ENCODE peak calls at places on chromosomes 7 and 10, in six cellular contexts. T is testis, E is uterus, H is ovary, P is heart left ventricle, S is GM12892. A is an unnamed sample.

GRCh38 chr7:121002755-121003114 is 14.2 kb downstream of the CPED1 start:
- DNase-seq in T (no peak), E (no peak), H (no peak), S (no peak), P (no peak), A (no peak)

GRCh38 chr10:6621536-6621935 is 41.5 kb upstream of the PRKCQ start:
- DNase-seq in H (no peak), P (no peak), E (no peak), T (no peak), S (no peak), A (no peak)

GRCh38 chr7:47402941-47403340 is 179.0 kb downstream of the TNS3 start:
- DNase-seq in T (no peak), H (peak), S (no peak), E (peak), P (no peak), A (no peak)

GRCh38 chr10:20922033-20922432 is 24.9 kb upstream of the NEBL start:
- DNase-seq in P (no peak), H (no peak), T (no peak), S (no peak), E (no peak), A (no peak)

GRCh38 chr10:81564143-81564542 is 310.9 kb upstream of the NRG3 start:
- DNase-seq in S (no peak), H (no peak), T (no peak), P (no peak), E (no peak), A (no peak)

GRCh38 chr7:116089293-116089692 is 58.7 kb upstream of the TFEC start:
- DNase-seq in T (no peak), P (no peak), H (no peak), E (no peak), S (no peak), A (no peak)

GRCh38 chr10:62459500-62459899 is 85.3 kb downstream of the ZNF365 start:
- DNase-seq in S (no peak), E (no peak), H (no peak), P (no peak), T (no peak), A (no peak)

GRCh38 chr10:130807096-130807495 is 504.4 kb downstream of the TCERG1L start:
- DNase-seq in E (no peak), P (no peak), T (no peak), H (no peak), S (no peak), A (no peak)

GRCh38 chr7:76514926-76515325 is 4.6 kb downstream of the UPK3B start:
- DNase-seq in T (peak), P (no peak), H (no peak), E (no peak), S (no peak), A (no peak)

GRCh38 chr7:22372863-22373262 is 15.9 kb upstream of the RAPGEF5 start:
- DNase-seq in T (peak), P (no peak), S (no peak), H (no peak), E (no peak), A (no peak)

GRCh38 chr7:83976302-83976701 is 218.3 kb downstream of the SEMA3A start:
- DNase-seq in S (no peak), E (no peak), T (no peak), P (no peak), H (no peak), A (no peak)

GRCh38 chr10:17179002-17179401 is 22.5 kb downstream of the TRDMT1 start:
- DNase-seq in T (no peak), P (no peak), S (no peak), E (no peak), H (no peak), A (no peak)

GRCh38 chr7:100444311-100445278 is 8.3 kb upstream of the PPP1R35 start:
- DNase-seq in P (no peak), S (no peak), T (no peak), E (no peak), H (no peak), A (no peak)

GRCh38 chr10:119667562-119668328 is 16.6 kb downstream of the BAG3 start:
- DNase-seq in T (peak), H (peak), E (peak), S (no peak), P (peak), A (peak)

GRCh38 chr7:47611045-47611511 is 29.2 kb upstream of the TNS3 start:
- DNase-seq in T (no peak), E (no peak), H (no peak), P (no peak), S (no peak), A (no peak)

GRCh38 chr7:97187067-97187466 is 69.6 kb downstream of the SDHAF3 start:
- DNase-seq in P (no peak), T (no peak), S (no peak), H (no peak), E (no peak), A (no peak)

GRCh38 chr7:104179178-104179577 is 28.6 kb downstream of the ORC5 start:
- DNase-seq in E (no peak), P (no peak), T (no peak), S (no peak), H (no peak), A (no peak)

GRCh38 chr7:116632349-116632748 is 39.6 kb upstream of the MET start:
- DNase-seq in H (no peak), E (no peak), T (no peak), P (no peak), S (no peak), A (no peak)

GRCh38 chr10:90718185-90718584 is 139.7 kb downstream of the HTR7 start:
- DNase-seq in T (no peak), S (no peak), H (no peak), P (no peak), E (no peak), A (no peak)

GRCh38 chr7:46202379-46202778 is 281.3 kb upstream of the IGFBP3 start:
- DNase-seq in S (no peak), P (no peak), E (no peak), T (no peak), H (no peak), A (no peak)

GRCh38 chr7:43234968-43235367 is 122.5 kb downstream of the HECW1 start:
- DNase-seq in T (no peak), P (no peak), S (no peak), E (no peak), H (no peak), A (no peak)

GRCh38 chr7:142535123-142535779 is 214.0 kb upstream of the PRSS1 start:
- DNase-seq in P (no peak), S (no peak), T (peak), E (no peak), H (no peak), A (no peak)

GRCh38 chr7:65746398-65746669 is 126.5 kb upstream of the VKORC1L1 start:
- DNase-seq in H (no peak), T (no peak), E (no peak), S (no peak), P (no peak), A (no peak)

GRCh38 chr10:42880255-42880620 is 97.6 kb downstream of the BMS1 start:
- DNase-seq in S (no peak), E (no peak), T (no peak), P (peak), H (no peak), A (no peak)

GRCh38 chr10:8113616-8114015 is 59.1 kb downstream of the GATA3 start:
- DNase-seq in E (no peak), P (no peak), H (no peak), S (no peak), T (no peak), A (no peak)

GRCh38 chr7:158815471-158816128 is 13.7 kb downstream of the ESYT2 start:
- DNase-seq in P (no peak), S (no peak), T (no peak), H (no peak), E (no peak), A (no peak)

GRCh38 chr7:52917982-52918578 is 117.4 kb upstream of the POM121L12 start:
- DNase-seq in S (no peak), H (no peak), E (no peak), T (peak), P (no peak), A (no peak)

GRCh38 chr7:114650491-114650890 is 235.9 kb downstream of the FOXP2 start:
- DNase-seq in P (no peak), H (no peak), S (no peak), T (no peak), E (no peak), A (no peak)

GRCh38 chr10:97229322-97229721 is 43.6 kb upstream of the SLIT1 start:
- DNase-seq in E (no peak), T (no peak), P (no peak), H (no peak), S (no peak), A (no peak)

GRCh38 chr10:61842755-61843497 is 58.6 kb upstream of the ARID5B start:
- DNase-seq in S (no peak), H (no peak), E (no peak), T (peak), P (no peak), A (no peak)

GRCh38 chr7:102211590-102212550 is 74.8 kb upstream of the SH2B2 start:
- DNase-seq in P (no peak), T (no peak), E (no peak), S (peak), H (no peak), A (no peak)

GRCh38 chr7:151060416-151061234 is 1.2 kb downstream of the SLC4A2 start:
- DNase-seq in S (no peak), H (peak), T (peak), P (no peak), E (peak), A (no peak)

GRCh38 chr7:66173856-66174255 is 31.3 kb upstream of the TPST1 start:
- DNase-seq in S (no peak), H (no peak), E (no peak), P (no peak), T (no peak), A (no peak)

GRCh38 chr7:155638366-155638765 is 6.1 kb upstream of the RBM33 start:
- DNase-seq in P (no peak), H (no peak), E (no peak), S (no peak), T (no peak), A (no peak)

GRCh38 chr7:35015346-35015859 is 21.9 kb downstream of the DPY19L1 start:
- DNase-seq in S (no peak), T (no peak), H (no peak), E (no peak), P (no peak), A (no peak)

GRCh38 chr7:34445653-34446052 is 212.4 kb upstream of the NPSR1 start:
- DNase-seq in P (no peak), T (no peak), S (no peak), H (no peak), E (no peak), A (no peak)

GRCh38 chr7:35707422-35707821 is 12.5 kb upstream of the HERPUD2 start:
- DNase-seq in T (no peak), P (no peak), H (no peak), E (no peak), S (no peak), A (no peak)

GRCh38 chr7:22667562-22668239 is 59.3 kb upstream of the IL6 start:
- DNase-seq in H (no peak), T (no peak), P (no peak), E (no peak), S (no peak), A (no peak)

DNA sequence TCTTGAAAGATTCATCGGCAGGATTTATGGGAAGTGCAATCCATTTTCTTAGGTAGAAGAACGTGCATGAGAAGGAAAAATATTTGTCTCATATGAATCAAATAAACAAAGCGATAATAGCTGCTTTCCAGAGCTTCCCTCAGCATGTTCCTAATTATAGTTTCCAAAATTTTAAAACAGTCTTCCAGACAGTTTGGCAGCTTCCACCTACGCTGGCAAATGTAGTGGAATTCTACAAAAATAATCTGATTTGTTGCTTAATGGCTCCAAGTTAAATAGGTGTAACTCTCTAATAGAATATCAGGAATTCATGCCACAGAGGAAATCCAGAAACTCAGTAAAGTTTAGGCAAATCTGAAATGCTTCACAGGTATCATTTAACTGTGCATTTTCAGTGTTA is 23.3 kb upstream of the AGBL3 start:
- DNase-seq in T (no peak), H (no peak), P (no peak), E (no peak), S (no peak), A (no peak)
- TF ChIP-seq POLR2A in T (no peak), H (no peak), P (no peak), E (no peak), S (no peak), A (no peak)

GRCh38 chr7:78939669-78940068 is 513.8 kb downstream of the MAGI2 start:
- DNase-seq in T (no peak), S (no peak), P (no peak), H (no peak), E (no peak), A (no peak)
- TF ChIP-seq POLR2A in T (no peak), S (no peak), P (no peak), H (no peak), E (no peak), A (no peak)

GRCh38 chr10:27461312-27461711 is 42.8 kb upstream of the RAB18 start:
- DNase-seq in S (no peak), T (no peak), E (no peak), H (no peak), P (no peak), A (no peak)

GRCh38 chr10:27457966-27458365 is 46.1 kb upstream of the RAB18 start:
- DNase-seq in E (no peak), H (no peak), T (no peak), S (no peak), P (no peak), A (no peak)

GRCh38 chr10:27454837-27455236 is 49.3 kb upstream of the RAB18 start:
- DNase-seq in E (no peak), P (no peak), H (no peak), T (no peak), S (no peak), A (no peak)

DNA sequence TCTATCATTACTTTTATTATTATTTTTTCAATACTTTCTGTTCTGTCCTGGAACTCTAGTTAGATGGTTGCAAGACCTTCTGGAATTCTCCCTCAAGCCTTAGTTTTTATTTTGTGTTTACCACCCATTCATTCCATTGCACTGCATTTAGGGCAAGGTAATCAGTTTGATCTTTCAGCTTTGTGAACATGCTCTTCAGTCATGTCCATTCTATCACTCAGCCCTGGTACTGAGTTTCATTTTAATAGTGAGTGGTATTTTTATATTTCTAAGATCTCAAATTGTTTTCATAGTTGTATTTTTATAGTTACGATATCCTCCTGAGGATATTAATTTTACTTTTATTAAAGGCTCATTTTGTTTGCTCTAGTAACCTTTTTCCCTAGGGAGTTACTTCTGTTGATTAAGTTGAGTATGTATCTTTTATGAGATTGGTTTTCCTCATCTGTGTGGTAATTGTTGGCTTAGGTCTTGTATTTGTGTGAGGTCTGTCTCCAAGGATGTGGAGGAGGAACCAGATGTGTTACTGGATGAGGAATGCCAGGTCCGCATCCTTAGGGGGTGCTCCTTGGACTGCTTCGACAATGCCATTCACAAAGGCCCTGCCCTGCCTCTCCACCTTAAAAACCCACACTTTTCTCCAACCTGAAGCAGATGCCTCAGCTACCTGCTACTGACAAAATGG is 46.7 kb upstream of the RAB18 start:
- DNase-seq in P (no peak), E (no peak), H (no peak), T (no peak), S (no peak), A (no peak)
- TF ChIP-seq POLR2A in P (no peak), E (no peak), H (no peak), T (no peak), S (no peak), A (no peak)

GRCh38 chr7:139896831-139897230 is 67.8 kb downstream of the TBXAS1 start:
- DNase-seq in E (no peak), T (no peak), S (no peak), H (no peak), P (no peak), A (no peak)
- TF ChIP-seq POLR2A in E (no peak), T (no peak), S (no peak), H (no peak), P (no peak), A (no peak)

DNA sequence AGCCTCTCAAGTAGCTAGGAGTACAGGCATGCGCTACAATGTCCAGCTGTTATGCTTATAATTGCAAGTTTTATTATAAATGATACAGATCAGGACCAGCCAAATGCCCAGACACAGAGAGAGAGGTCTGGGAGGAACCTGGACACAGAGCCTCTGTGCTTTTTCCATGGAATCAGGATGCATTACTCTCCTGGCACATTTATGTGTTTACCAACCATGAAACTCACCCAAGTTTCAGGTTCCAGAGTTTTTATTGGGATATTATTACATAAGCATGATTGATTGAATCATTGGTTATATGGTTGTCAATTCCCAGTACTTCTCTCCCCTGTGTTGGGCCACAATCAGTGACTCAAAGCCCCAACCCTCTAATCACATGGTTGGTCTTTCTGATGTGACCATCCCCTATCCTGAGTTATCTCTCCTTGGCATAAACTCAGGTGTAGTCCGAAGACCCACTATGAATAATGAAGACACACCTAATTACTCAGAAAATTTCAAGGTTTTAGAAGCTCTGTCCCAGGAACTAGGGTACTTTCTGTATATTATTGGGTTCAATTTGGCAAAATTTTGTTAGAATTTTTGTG is 30.6 kb downstream of the MXI1 start:
- DNase-seq in P (no peak), E (no peak), H (no peak), S (no peak), T (no peak), A (no peak)
- TF ChIP-seq POLR2A in P (no peak), E (no peak), H (no peak), S (no peak), T (no peak), A (no peak)

GRCh38 chr10:79247373-79248137 is 99.7 kb upstream of the PPIF start:
- DNase-seq in P (no peak), H (no peak), T (no peak), E (no peak), S (no peak), A (no peak)

GRCh38 chr10:79250259-79250658 is 97.0 kb upstream of the PPIF start:
- DNase-seq in E (no peak), S (peak), T (no peak), H (no peak), P (no peak), A (no peak)

GRCh38 chr10:79248341-79248931 is 98.8 kb upstream of the PPIF start:
- DNase-seq in H (no peak), E (peak), T (peak), P (peak), S (no peak), A (no peak)

GRCh38 chr10:79246606-79247275 is 100.5 kb upstream of the PPIF start:
- DNase-seq in T (peak), E (peak), S (no peak), P (peak), H (peak), A (no peak)

GRCh38 chr10:79249156-79250121 is 97.8 kb upstream of the PPIF start:
- DNase-seq in E (no peak), P (no peak), T (no peak), H (no peak), S (peak), A (no peak)
- TF ChIP-seq POLR2A in E (no peak), P (no peak), T (no peak), H (no peak), S (peak), A (no peak)

GRCh38 chr7:4383584-4383983 is 298.5 kb upstream of the FOXK1 start:
- DNase-seq in T (no peak), P (no peak), E (no peak), S (no peak), H (no peak), A (no peak)
- TF ChIP-seq POLR2A in T (no peak), P (no peak), E (no peak), S (no peak), H (no peak), A (no peak)

A was measured in breast epithelium.